ENCODE peak calls at places on chromosomes 7 and 10, in six cellular contexts. U is activated naive CD8-positive, alpha-beta T cell treated with anti-CD3 and anti-CD28 coated beads, Interleukin-2, amount 10 ng/mL, durations not matched to agents 7 days and 5 days; M is esophagus mucosa; K is Right ventricle myocardium superior; G is right cardiac atrium; Q is DND-41. N is an unnamed sample.
A peak's percentile ranks its signal among the peaks of the same experiment; 100 is the strongest.

GRCh38 chr7:105132835-105133234 is 118.8 kb downstream of the KMT2E start:
- ATAC-seq in U (no peak), K (no peak), M (no peak), G (no peak), Q (no peak), N (no peak)

GRCh38 chr7:5831196-5831595 is 49.4 kb upstream of the OCM start:
- ATAC-seq in G (peak; percentile 53), M (no peak), U (no peak), Q (no peak), K (no peak), N (no peak)

GRCh38 chr10:99945286-99945685 is 64.5 kb downstream of the DNMBP start:
- ATAC-seq in M (peak; percentile 93), G (peak; percentile 94), U (no peak), K (peak; percentile 86), Q (no peak), N (peak; percentile 82)

GRCh38 chr10:3805227-3805790 is 20.3 kb upstream of the KLF6 start:
- ATAC-seq in U (peak; percentile 27), Q (peak; percentile 32), K (no peak), G (no peak), M (no peak), N (peak; percentile 30)

GRCh38 chr7:75969704-75970498 is 24.5 kb downstream of the TMEM120A start:
- ATAC-seq in U (no peak), K (no peak), G (no peak), M (no peak), Q (peak; percentile 29), N (no peak)

GRCh38 chr10:100999742-101000601 is at the start of gene LZTS2:
- ATAC-seq in G (no peak), Q (no peak), M (peak; percentile 56), K (no peak), U (no peak), N (no peak)

GRCh38 chr7:106023369-106024322 is 60.6 kb downstream of the CDHR3 start:
- ATAC-seq in U (no peak), G (no peak), K (no peak), M (no peak), Q (no peak), N (no peak)

GRCh38 chr7:117946201-117946633 is 73.0 kb upstream of the CTTNBP2 start:
- ATAC-seq in Q (no peak), G (no peak), U (no peak), M (no peak), K (no peak), N (no peak)

GRCh38 chr10:3928078-3928477 is 143.1 kb upstream of the KLF6 start:
- ATAC-seq in U (no peak), K (no peak), G (no peak), Q (no peak), M (no peak), N (no peak)

GRCh38 chr7:88357295-88357694 is 50.6 kb upstream of the STEAP4 start:
- ATAC-seq in G (peak; percentile 67), Q (no peak), U (no peak), M (peak; percentile 91), K (peak; percentile 84), N (no peak)

GRCh38 chr10:21497177-21497807 is 28.2 kb downstream of the SKIDA1 start:
- ATAC-seq in K (peak; percentile 71), U (no peak), Q (no peak), M (peak; percentile 55), G (peak; percentile 66), N (peak; percentile 74)

GRCh38 chr7:127799535-127800305 is 147.7 kb downstream of the SND1 start:
- ATAC-seq in M (no peak), Q (no peak), U (no peak), K (no peak), G (no peak), N (no peak)

GRCh38 chr10:8338177-8338766 is 283.8 kb downstream of the GATA3 start:
- ATAC-seq in Q (no peak), U (no peak), K (no peak), M (no peak), G (no peak), N (no peak)

GRCh38 chr7:154777023-154777422 is 225.9 kb downstream of the PAXIP1 start:
- ATAC-seq in M (no peak), G (no peak), Q (no peak), U (no peak), K (no peak), N (no peak)

GRCh38 chr10:26389533-26389932 is 48.6 kb upstream of the APBB1IP start:
- ATAC-seq in Q (no peak), U (no peak), M (no peak), G (no peak), K (no peak), N (no peak)

GRCh38 chr7:134897936-134898335 is 88.4 kb upstream of the AGBL3 start:
- ATAC-seq in K (no peak), G (no peak), Q (no peak), U (no peak), M (no peak), N (no peak)

GRCh38 chr10:14499610-14499904 is 168.8 kb upstream of the FRMD4A start:
- ATAC-seq in K (no peak), Q (no peak), G (peak; percentile 45), M (peak; percentile 43), U (no peak), N (peak; percentile 14)

GRCh38 chr10:62860946-62861345 is 44.8 kb upstream of the EGR2 start:
- ATAC-seq in Q (peak; percentile 54), U (peak; percentile 24), K (no peak), G (no peak), M (no peak), N (no peak)

GRCh38 chr7:119660085-119660484 is 612.9 kb upstream of the KCND2 start:
- ATAC-seq in K (peak; percentile 76), G (no peak), U (no peak), Q (no peak), M (no peak), N (no peak)

GRCh38 chr7:90396420-90396819 is 6.8 kb upstream of the CLDN12 start:
- ATAC-seq in U (no peak), Q (no peak), M (no peak), K (no peak), G (no peak), N (no peak)

GRCh38 chr10:109403551-109403950 is 519.8 kb downstream of the XPNPEP1 start:
- ATAC-seq in U (no peak), G (no peak), Q (no peak), M (no peak), K (no peak), N (no peak)

GRCh38 chr7:45646996-45647411 is 72.8 kb downstream of the ADCY1 start:
- ATAC-seq in U (no peak), G (peak; percentile 58), K (peak; percentile 49), Q (no peak), M (no peak), N (no peak)

GRCh38 chr7:132377043-132377442 is 199.2 kb downstream of the PLXNA4 start:
- ATAC-seq in Q (no peak), M (no peak), G (no peak), U (no peak), K (peak; percentile 30), N (no peak)